ENCODE peak calls at places on chromosome 1, in six cellular contexts. F is A549, J is HCT116, T is K562, P is HepG2, M is GM12878. U is an unnamed sample.

GRCh38 chr1:55071477-55071876 is 32.1 kb downstream of the PCSK9 start:
- DNase-seq in F (peak), M (no peak), P (peak), T (peak), J (no peak), U (peak)

GRCh38 chr1:75618382-75618781 is 7.5 kb upstream of the SLC44A5 start:
- DNase-seq in J (no peak), M (no peak), P (no peak), T (no peak), F (no peak), U (no peak)

GRCh38 chr1:100306735-100307313 is 40.8 kb downstream of the RTCA start:
- DNase-seq in F (no peak), M (no peak), P (no peak), J (no peak), T (no peak), U (no peak)

GRCh38 chr1:192763756-192764155 is 45.1 kb upstream of the RGS2 start:
- DNase-seq in M (no peak), T (no peak), F (no peak), J (no peak), P (no peak), U (no peak)

GRCh38 chr1:212651521-212651920 is 43.0 kb downstream of the ATF3 start:
- DNase-seq in T (no peak), F (no peak), M (no peak), J (no peak), P (no peak), U (no peak)

GRCh38 chr1:205631010-205631726 is 643 bp downstream of the ELK4 start:
- DNase-seq in F (peak), T (peak), M (peak), P (peak), J (peak), U (peak)

GRCh38 chr1:212368073-212368484 is 46.6 kb downstream of the PACC1 start:
- DNase-seq in P (peak), J (peak), M (peak), F (peak), T (peak), U (peak)

GRCh38 chr1:192489748-192490147 is 85.8 kb upstream of the RGS1 start:
- DNase-seq in T (no peak), P (no peak), F (peak), M (no peak), J (no peak), U (peak)

GRCh38 chr1:208166340-208167138 is 77.6 kb downstream of the PLXNA2 start:
- DNase-seq in F (no peak), J (no peak), M (no peak), P (peak), T (no peak), U (peak)

GRCh38 chr1:2107586-2108212 is 57.5 kb downstream of the PRKCZ start:
- DNase-seq in P (no peak), F (no peak), J (no peak), M (no peak), T (no peak), U (no peak)

GRCh38 chr1:56933606-56934005 is 32.2 kb downstream of the C8B start:
- DNase-seq in F (no peak), M (no peak), P (no peak), J (no peak), T (no peak), U (no peak)

GRCh38 chr1:43349594-43350306 is 9.0 kb upstream of the CDC20 start:
- DNase-seq in M (no peak), J (no peak), P (no peak), T (no peak), F (no peak), U (peak)

DNA sequence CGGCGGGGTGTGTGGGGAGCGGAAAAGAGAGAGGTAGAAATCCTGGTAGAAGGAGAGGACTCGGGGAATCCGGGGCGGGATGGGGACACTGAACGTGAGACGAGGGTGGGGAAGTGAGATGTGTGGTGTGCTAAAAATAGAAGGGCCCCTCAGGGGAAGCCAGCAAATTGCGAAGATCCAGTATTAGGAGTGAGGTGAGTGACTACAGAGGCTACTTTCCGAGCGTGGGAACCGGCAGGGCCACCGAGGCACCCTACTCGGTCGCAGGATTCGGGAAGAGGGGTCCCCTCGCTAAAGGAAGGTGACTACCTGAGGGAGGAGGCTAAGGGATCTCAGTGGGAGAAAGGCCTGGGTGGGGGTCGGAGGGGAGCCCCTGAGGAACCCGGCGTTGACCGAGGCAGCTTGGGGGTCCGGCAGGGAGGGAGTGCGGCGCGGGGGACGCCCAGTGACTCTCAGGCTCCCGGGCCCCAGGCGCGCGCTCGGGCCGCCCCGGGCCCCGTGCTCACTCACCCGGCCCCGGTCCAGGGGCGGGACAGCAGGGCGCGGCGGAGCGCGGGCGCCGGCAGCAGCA is 318 bp downstream of the ALDH4A1 start:
- DNase-seq in M (no peak), P (no peak), F (no peak), J (no peak), T (no peak), U (peak)
- TF ChIP-seq REST in M (no peak), P (peak), F (no peak), J (no peak), T (peak), U (no peak)

GRCh38 chr1:182845894-182846293 is 6.7 kb downstream of the DHX9 start:
- DNase-seq in J (no peak), P (no peak), M (no peak), T (no peak), F (no peak), U (no peak)

GRCh38 chr1:182839209-182840065 is at the start of gene DHX9:
- DNase-seq in T (peak), P (peak), M (peak), J (peak), F (peak), U (peak)

GRCh38 chr1:182842265-182842664 is 3.1 kb downstream of the DHX9 start:
- DNase-seq in J (no peak), F (no peak), T (no peak), M (no peak), P (no peak), U (no peak)

GRCh38 chr1:182845379-182845778 is 6.2 kb downstream of the DHX9 start:
- DNase-seq in F (no peak), J (no peak), P (no peak), T (no peak), M (no peak), U (no peak)

DNA sequence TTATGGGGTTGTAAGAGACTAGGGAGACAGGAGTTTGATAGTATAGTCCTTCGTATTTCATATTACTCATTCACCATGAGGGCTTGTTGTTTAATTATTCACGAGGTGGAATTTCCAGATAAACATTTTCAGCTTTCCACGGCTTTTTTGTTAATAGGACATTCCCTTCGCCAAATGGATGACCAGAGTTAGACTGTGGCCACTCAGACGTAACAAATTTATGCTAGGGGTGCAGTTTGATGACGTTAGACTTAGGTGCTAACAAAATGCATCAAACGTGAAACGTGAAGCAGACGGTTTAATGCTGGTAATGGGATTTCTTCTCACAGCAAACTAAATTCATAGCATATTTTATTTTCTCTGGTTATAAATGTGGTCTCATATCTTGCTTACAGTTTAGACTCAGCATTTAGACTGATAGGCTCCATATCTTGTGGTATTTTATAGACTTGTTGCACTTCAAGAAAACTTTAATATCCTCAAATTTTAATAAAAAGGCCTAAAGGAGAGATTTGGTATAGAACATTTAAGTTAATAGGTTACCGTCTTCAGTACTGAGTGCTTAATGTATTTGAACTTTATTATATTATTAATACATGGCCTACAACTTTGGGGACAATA is 2.3 kb downstream of the DHX9 start:
- DNase-seq in P (peak), M (no peak), J (no peak), F (peak), T (peak), U (no peak)
- TF ChIP-seq REST in P (no peak), M (no peak), J (no peak), F (no peak), T (no peak), U (no peak)

GRCh38 chr1:29245261-29245660 is 8.9 kb downstream of the PTPRU start:
- DNase-seq in J (no peak), P (no peak), F (no peak), T (no peak), M (no peak), U (no peak)

GRCh38 chr1:29243863-29244185 is 7.5 kb downstream of the PTPRU start:
- DNase-seq in M (no peak), P (no peak), T (no peak), F (no peak), J (no peak), U (no peak)

GRCh38 chr1:29247874-29248273 is 11.6 kb downstream of the PTPRU start:
- DNase-seq in J (no peak), T (no peak), M (no peak), P (no peak), F (no peak), U (no peak)

GRCh38 chr1:29247044-29247443 is 10.7 kb downstream of the PTPRU start:
- DNase-seq in M (no peak), P (no peak), J (no peak), F (no peak), T (no peak), U (no peak)

GRCh38 chr1:29245876-29246275 is 9.6 kb downstream of the PTPRU start:
- DNase-seq in P (peak), M (no peak), F (peak), T (no peak), J (no peak), U (no peak)
- TF ChIP-seq REST in P (no peak), M (no peak), F (no peak), T (no peak), J (no peak), U (no peak)

DNA sequence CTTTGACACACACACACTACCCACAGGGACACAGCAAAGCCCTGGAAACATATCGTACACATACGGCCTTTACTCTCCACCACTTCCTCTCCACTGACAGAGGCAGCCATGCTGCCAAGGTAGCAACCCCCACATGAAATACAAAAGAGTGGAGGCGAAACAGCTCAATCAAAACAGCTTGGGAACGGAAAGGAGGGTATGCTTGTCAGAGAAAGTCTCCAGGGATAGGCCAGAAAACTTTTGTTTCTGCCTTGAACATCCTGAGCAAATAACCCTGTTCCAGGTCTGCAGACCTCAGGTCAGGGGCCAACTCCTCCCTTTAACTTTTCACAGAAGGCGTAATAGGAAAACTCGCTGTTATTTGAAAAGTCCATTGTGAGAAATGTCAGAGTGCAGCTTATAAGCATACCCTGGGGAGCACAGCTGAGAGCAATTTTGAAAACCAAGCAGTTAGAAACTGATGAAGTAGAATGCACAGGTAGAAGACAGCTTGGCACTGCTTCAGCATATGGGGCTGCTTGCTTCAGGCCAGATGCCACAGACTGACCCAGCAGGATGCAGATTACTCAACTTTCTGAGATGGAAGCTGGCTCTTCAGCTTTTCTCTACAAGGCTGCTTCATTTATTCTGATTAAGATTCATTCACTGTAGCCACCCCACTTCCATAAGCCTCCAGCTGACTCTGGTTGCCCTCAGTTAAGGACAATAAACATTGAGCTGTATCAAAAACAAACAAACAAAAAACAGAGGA is 18.0 kb downstream of the KIAA0319L start:
- DNase-seq in F (no peak), J (no peak), T (no peak), P (no peak), M (peak), U (no peak)
- TF ChIP-seq REST in F (no peak), J (no peak), T (no peak), P (no peak), M (no peak), U (no peak)

GRCh38 chr1:87926131-87926828 is 597.6 kb downstream of the LMO4 start:
- DNase-seq in P (no peak), M (no peak), T (no peak), J (no peak), F (no peak), U (no peak)

GRCh38 chr1:87928623-87929022 is 599.9 kb downstream of the LMO4 start:
- DNase-seq in F (no peak), J (no peak), P (peak), T (no peak), M (no peak), U (no peak)

GRCh38 chr1:87927391-87928073 is 598.9 kb downstream of the LMO4 start:
- DNase-seq in F (no peak), J (no peak), P (no peak), M (no peak), T (no peak), U (no peak)

GRCh38 chr1:87918398-87918797 is 589.7 kb downstream of the LMO4 start:
- DNase-seq in P (no peak), T (no peak), J (no peak), M (no peak), F (no peak), U (no peak)

DNA sequence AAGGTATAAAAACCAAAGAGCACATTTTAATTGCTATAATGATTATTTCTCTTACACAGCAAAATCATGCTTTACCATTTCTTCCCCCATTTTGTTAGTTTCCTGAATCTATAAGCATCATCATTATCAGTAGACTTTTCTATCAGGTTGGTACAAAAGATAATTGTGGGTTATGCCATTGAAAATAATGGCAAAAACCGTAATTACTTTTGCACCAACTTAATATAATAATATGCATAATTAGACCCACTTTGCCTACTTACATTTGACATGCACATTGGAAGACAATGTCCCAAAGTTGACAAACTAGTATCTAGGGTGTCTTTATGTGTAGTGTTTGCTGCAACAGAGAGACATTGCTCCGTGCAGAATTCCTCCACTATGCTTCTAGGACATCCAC is 594.2 kb downstream of the LMO4 start:
- DNase-seq in F (no peak), P (no peak), T (no peak), M (no peak), J (no peak), U (no peak)
- TF ChIP-seq REST in F (no peak), P (no peak), T (no peak), M (no peak), J (no peak), U (no peak)

GRCh38 chr1:181103404-181103803 is 14.9 kb downstream of the IER5 start:
- DNase-seq in J (no peak), M (no peak), T (no peak), F (no peak), P (no peak), U (no peak)

GRCh38 chr1:181101581-181102226 is 13.2 kb downstream of the IER5 start:
- DNase-seq in P (no peak), M (no peak), T (peak), J (no peak), F (no peak), U (peak)

GRCh38 chr1:181100924-181101323 is 12.4 kb downstream of the IER5 start:
- DNase-seq in M (no peak), T (no peak), P (no peak), F (no peak), J (no peak), U (no peak)

GRCh38 chr1:181104042-181104789 is 15.7 kb downstream of the IER5 start:
- DNase-seq in M (no peak), P (no peak), T (no peak), J (no peak), F (peak), U (peak)

GRCh38 chr1:181102841-181103240 is 14.3 kb downstream of the IER5 start:
- DNase-seq in M (no peak), P (no peak), T (no peak), J (no peak), F (no peak), U (no peak)
- TF ChIP-seq REST in M (no peak), P (no peak), T (no peak), J (no peak), F (no peak), U (no peak)

GRCh38 chr1:162040657-162041056 is 17.0 kb upstream of the OLFML2B start:
- DNase-seq in F (peak), M (no peak), P (peak), T (peak), J (peak), U (peak)
- TF ChIP-seq REST in F (no peak), M (no peak), P (no peak), T (no peak), J (no peak), U (no peak)

GRCh38 chr1:19596719-19597462 is 47.2 kb upstream of the NBL1 start:
- DNase-seq in M (peak), F (peak), J (peak), P (peak), T (peak), U (peak)

GRCh38 chr1:19599810-19600209 is 44.3 kb upstream of the NBL1 start:
- DNase-seq in T (no peak), F (no peak), P (no peak), M (no peak), J (no peak), U (no peak)

GRCh38 chr1:19596065-19596718 is 47.9 kb upstream of the NBL1 start:
- DNase-seq in M (no peak), F (no peak), P (no peak), T (peak), J (no peak), U (no peak)

GRCh38 chr1:19602486-19602885 is 41.6 kb upstream of the NBL1 start:
- DNase-seq in J (no peak), T (no peak), P (no peak), F (no peak), M (no peak), U (no peak)

DNA sequence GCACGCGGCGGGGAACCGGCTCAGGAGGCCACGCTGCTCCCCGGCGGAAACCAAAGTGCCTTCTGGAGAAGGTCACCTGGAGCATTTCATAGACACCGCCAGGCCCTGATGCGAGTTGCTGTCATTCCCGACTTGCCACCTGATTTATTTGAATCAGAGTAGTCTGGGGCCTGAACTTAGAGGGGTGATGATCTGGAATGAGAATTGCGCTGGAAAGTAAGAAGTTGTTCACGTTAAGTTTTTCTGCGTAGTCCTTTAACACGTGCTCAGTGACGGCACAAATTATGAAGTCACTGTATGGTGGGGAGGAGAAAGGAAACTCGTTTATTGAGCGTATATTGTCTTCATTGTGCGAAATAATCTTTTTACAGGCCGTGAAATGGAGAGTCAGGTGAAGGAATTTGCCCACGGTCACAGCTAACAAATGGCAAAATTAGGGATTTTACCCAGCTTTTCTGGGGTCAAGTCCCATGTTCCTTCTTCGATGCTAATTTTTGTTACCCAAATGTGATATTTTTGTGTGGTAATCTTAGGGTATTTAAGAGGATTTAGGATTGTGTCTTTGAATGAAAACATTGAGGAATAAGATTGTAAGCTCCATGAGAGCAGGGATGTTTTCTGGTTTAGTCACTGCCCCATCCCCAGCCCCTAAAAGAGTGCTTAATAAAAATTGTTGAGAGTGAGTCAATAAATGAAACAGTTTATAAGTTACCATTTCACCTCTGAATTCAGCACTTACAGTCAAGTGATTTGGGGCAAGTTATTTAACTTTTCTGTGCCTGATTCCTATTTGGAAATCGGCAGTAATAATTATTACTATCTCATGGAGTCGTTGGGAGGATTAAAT is 46.4 kb upstream of the NBL1 start:
- DNase-seq in J (peak), F (peak), M (no peak), T (no peak), P (no peak), U (peak)
- TF ChIP-seq REST in J (no peak), F (no peak), M (no peak), T (no peak), P (no peak), U (no peak)